ENCODE peak calls at places on chromosomes 11 and 22, in eight cellular contexts. E is cardiac fibroblast; B is sigmoid colon; U is uterus; N is GM12865; X is AG10803; O is stimulated activated CD4-positive, alpha-beta T cell treated with anti-CD3 and anti-CD28 coated beads, Interleukin-1b, Interleukin-23, amount 100 ng/mL, for 4 hours; T is WTC11. R is an unnamed sample.

GRCh38 chr22:36546932-36547331 is 18.0 kb upstream of the EIF3D start:
- DNase-seq in O (no peak), X (peak; percentile 67), T (no peak), U (no peak), N (no peak), B (no peak), E (peak; percentile 35), R (no peak)

GRCh38 chr22:43867839-43868652 is 5.7 kb upstream of the SULT4A1 start:
- DNase-seq in T (peak; percentile 90), E (peak; percentile 57), B (peak; percentile 54), O (peak; percentile 17), N (no peak), U (no peak), X (peak; percentile 50), R (no peak)

GRCh38 chr11:77120571-77120970 is 7.5 kb upstream of the MYO7A start:
- DNase-seq in E (no peak), U (no peak), T (no peak), X (no peak), N (no peak), O (no peak), B (no peak), R (no peak)

GRCh38 chr11:124867700-124868099 is 2.5 kb downstream of the ROBO3 start:
- DNase-seq in X (peak; percentile 16), T (peak; percentile 58), B (peak; percentile 63), N (peak; percentile 29), E (peak; percentile 49), O (no peak), U (no peak), R (no peak)

GRCh38 chr22:37465721-37466120 is 20.5 kb downstream of the MFNG start:
- DNase-seq in B (no peak), T (no peak), O (no peak), E (no peak), U (no peak), N (no peak), X (no peak), R (no peak)

GRCh38 chr11:123206671-123207421 is 11.8 kb upstream of the CLMP start:
- DNase-seq in O (no peak), X (no peak), B (peak; percentile 85), T (peak; percentile 52), E (no peak), U (peak; percentile 57), N (no peak), R (no peak)

GRCh38 chr22:29691636-29692326 is 28.0 kb upstream of the CABP7 start:
- DNase-seq in B (no peak), T (peak; percentile 43), O (no peak), E (no peak), U (no peak), X (no peak), N (no peak), R (no peak)

GRCh38 chr22:33112606-33113005 is 54.4 kb upstream of the SYN3 start:
- DNase-seq in O (no peak), T (no peak), E (no peak), N (peak; percentile 31), U (no peak), X (no peak), B (no peak), R (no peak)

GRCh38 chr22:22395230-22395629 is 113.3 kb downstream of the ZNF280B start:
- DNase-seq in X (no peak), O (no peak), T (no peak), E (no peak), N (no peak), U (no peak), B (no peak), R (no peak)

GRCh38 chr11:36222755-36223635 is 66.2 kb downstream of the COMMD9 start:
- DNase-seq in X (peak; percentile 46), B (no peak), E (peak; percentile 20), U (peak; percentile 29), O (no peak), T (no peak), N (no peak), R (no peak)

GRCh38 chr11:110349109-110349996 is 52.9 kb upstream of the RDX start:
- DNase-seq in N (peak; percentile 91), E (no peak), U (no peak), T (no peak), O (peak; percentile 57), X (no peak), B (no peak), R (no peak)

GRCh38 chr11:132576706-132577105 is 955.6 kb downstream of the OPCML start:
- DNase-seq in E (peak; percentile 91), U (no peak), X (peak; percentile 94), N (no peak), O (no peak), B (no peak), T (peak; percentile 22), R (no peak)

GRCh38 chr11:2587132-2587930 is 112.5 kb downstream of the KCNQ1OT1 start:
- DNase-seq in T (no peak), X (no peak), B (peak; percentile 55), E (no peak), U (no peak), O (no peak), N (peak; percentile 0), R (peak; percentile 17)

GRCh38 chr11:73323464-73323863 is 15.4 kb downstream of the ARHGEF17 start:
- DNase-seq in N (no peak), T (peak; percentile 84), O (no peak), E (peak; percentile 87), B (peak; percentile 94), U (peak; percentile 93), X (peak; percentile 79), R (no peak)

GRCh38 chr11:7020183-7020917 is at the start of the genes NLRP14 and ZNF214:
- DNase-seq in X (peak; percentile 92), T (peak; percentile 94), B (peak; percentile 96), O (no peak), N (peak; percentile 88), U (peak; percentile 96), E (peak; percentile 96), R (peak; percentile 88)

GRCh38 chr22:27777128-27777527 is 24.4 kb downstream of the MN1 start:
- DNase-seq in O (no peak), X (no peak), N (no peak), T (no peak), E (no peak), U (no peak), B (no peak), R (no peak)

GRCh38 chr11:34773826-34774225 is 142.4 kb downstream of the APIP start:
- DNase-seq in T (no peak), O (no peak), E (peak; percentile 56), N (no peak), B (no peak), X (no peak), U (no peak), R (no peak)

R was measured in dorsolateral prefrontal cortex.